ENCODE peak calls at places on chromosomes 12 and 14, in five cellular contexts. Q, P, W, E and A are unnamed samples.

GRCh38 chr12:87782838-87783237 is 246.4 kb downstream of the C12orf50 start:
- DNase-seq in Q (no peak), P (no peak), W (peak; percentile 64), E (peak; percentile 81), A (no peak)

GRCh38 chr14:34213332-34213731 is 248.7 kb downstream of the SPTSSA start:
- DNase-seq in Q (no peak), P (no peak), W (no peak), E (no peak), A (no peak)

GRCh38 chr14:75141062-75141461 is 14.2 kb upstream of the NEK9 start:
- DNase-seq in Q (no peak), P (no peak), W (no peak), E (no peak), A (no peak)

GRCh38 chr14:77099425-77100167 is 1.5 kb downstream of the CIPC start:
- DNase-seq in Q (no peak), P (no peak), W (no peak), E (peak; percentile 70), A (no peak)

GRCh38 chr12:67377021-67377420 is 107.9 kb downstream of the CAND1 start:
- DNase-seq in Q (no peak), P (no peak), W (no peak), E (no peak), A (no peak)

GRCh38 chr12:84355561-84355960 is 557.0 kb downstream of the SLC6A15 start:
- DNase-seq in Q (no peak), P (no peak), W (no peak), E (no peak), A (no peak)

GRCh38 chr12:104641862-104642261 is 185.1 kb downstream of the CHST11 start:
- DNase-seq in Q (no peak), P (no peak), W (no peak), E (peak; percentile 68), A (no peak)

GRCh38 chr14:74400328-74400727 is 25.7 kb downstream of the SYNDIG1L start:
- DNase-seq in Q (peak; percentile 52), P (no peak), W (no peak), E (no peak), A (no peak)

GRCh38 chr12:116693259-116694227 is 44.3 kb downstream of the SPRING1 start:
- DNase-seq in Q (no peak), P (no peak), W (no peak), E (peak; percentile 27), A (no peak)

GRCh38 chr12:14952295-14952995 is 9.0 kb downstream of the ARHGDIB start:
- DNase-seq in Q (peak; percentile 77), P (no peak), W (no peak), E (peak; percentile 48), A (no peak)

GRCh38 chr14:104075530-104076151 is 9.9 kb upstream of the ASPG start:
- DNase-seq in Q (peak; percentile 31), P (no peak), W (no peak), E (no peak), A (no peak)

GRCh38 chr12:62846506-62846905 is 88.4 kb downstream of the PPM1H start:
- DNase-seq in Q (no peak), P (no peak), W (no peak), E (no peak), A (no peak)

GRCh38 chr14:55893695-55894094 is 224.5 kb upstream of the PELI2 start:
- DNase-seq in Q (no peak), P (no peak), W (no peak), E (no peak), A (no peak)

GRCh38 chr14:75363570-75364227 is 64.1 kb upstream of the JDP2 start:
- DNase-seq in Q (no peak), P (no peak), W (no peak), E (no peak), A (no peak)

GRCh38 chr12:88015825-88016224 is 13.4 kb downstream of the C12orf50 start:
- DNase-seq in Q (no peak), P (no peak), W (no peak), E (no peak), A (no peak)

GRCh38 chr14:89519000-89519399 is 102.0 kb upstream of the FOXN3 start:
- DNase-seq in Q (no peak), P (no peak), W (no peak), E (no peak), A (no peak)

GRCh38 chr12:45745861-45746277 is 16.4 kb downstream of the ARID2 start:
- DNase-seq in Q (peak; percentile 29), P (no peak), W (no peak), E (no peak), A (no peak)

GRCh38 chr12:2319747-2320146 is 267.0 kb downstream of the CACNA1C start:
- DNase-seq in Q (no peak), P (no peak), W (no peak), E (no peak), A (no peak)

GRCh38 chr14:29222671-29223268 is 456.2 kb downstream of the FOXG1 start:
- DNase-seq in Q (no peak), P (no peak), W (no peak), E (peak; percentile 14), A (no peak)

GRCh38 chr14:89085154-89086059 is 261.0 kb downstream of the TTC8 start:
- DNase-seq in Q (no peak), P (no peak), W (no peak), E (peak; percentile 33), A (no peak)

DNA sequence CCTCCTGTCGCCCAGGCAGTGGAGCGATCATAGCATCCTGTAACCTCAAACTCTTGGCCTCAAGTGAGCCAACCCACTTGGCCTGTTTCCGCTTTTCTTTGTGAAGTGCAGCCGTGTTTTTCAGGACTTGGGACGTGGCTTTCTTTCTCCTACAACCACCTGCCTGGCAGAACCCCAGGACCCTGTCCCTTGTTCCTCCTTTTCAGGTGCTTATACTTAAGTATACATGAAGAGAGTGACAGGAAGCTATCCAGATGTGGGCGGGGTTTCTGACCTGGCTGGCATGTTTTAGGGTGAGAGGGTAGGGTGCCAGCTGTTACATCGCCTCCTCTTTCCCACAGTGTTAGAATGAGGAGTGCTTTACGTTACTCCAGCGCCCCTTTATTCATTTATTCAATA is 684 bp downstream of the ZNF140 start:
- DNase-seq in Q (peak; percentile 23), P (no peak), W (peak; percentile 51), E (peak; percentile 3), A (no peak)
- H3K9me3 ChIP-seq in Q (peaks cover 66% of the 10 kb centered on the region), P (peaks cover 71% of the 10 kb centered on the region), W (peaks cover 4% of the 10 kb centered on the region), E (peaks cover 3% of the 10 kb centered on the region), A (peaks cover 19% of the 10 kb centered on the region)

GRCh38 chr12:132690112-132690511 is 2.7 kb downstream of the PXMP2 start:
- DNase-seq in Q (no peak), P (no peak), W (no peak), E (no peak), A (no peak)

GRCh38 chr12:132687211-132688164 is at the start of the genes POLE and PXMP2:
- DNase-seq in Q (peak; percentile 98), P (peak; percentile 99), W (peak; percentile 97), E (peak; percentile 97), A (peak; percentile 98)

GRCh38 chr12:132685400-132685799 is 1.7 kb downstream of the POLE start:
- DNase-seq in Q (no peak), P (no peak), W (no peak), E (no peak), A (no peak)

GRCh38 chr12:132686831-132687210 is 321 bp downstream of the POLE start:
- DNase-seq in Q (no peak), P (no peak), W (peak; percentile 59), E (no peak), A (no peak)

DNA sequence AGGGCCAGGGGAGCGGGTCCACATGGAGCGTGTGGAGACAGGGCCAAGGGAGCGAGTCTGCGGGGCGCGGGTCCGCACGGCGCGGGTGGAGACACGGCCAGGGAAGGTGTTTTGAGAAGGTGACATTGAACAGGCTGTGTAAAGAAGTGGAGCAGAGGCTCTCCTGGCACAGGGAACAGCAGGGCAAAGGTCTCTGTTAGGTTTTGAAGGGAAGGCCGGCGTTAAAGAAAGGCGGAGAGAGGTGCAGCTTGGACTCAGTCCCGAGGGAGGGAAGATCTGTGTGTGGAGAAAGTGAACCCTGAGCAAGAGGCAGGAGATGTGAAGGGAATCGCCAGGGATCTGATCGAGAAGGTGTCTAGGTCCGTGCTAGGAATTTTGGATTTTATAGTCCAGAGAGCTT is 1.8 kb downstream of the PXMP2 start:
- DNase-seq in Q (no peak), P (peak; percentile 83), W (no peak), E (peak; percentile 64), A (no peak)
- H3K27ac ChIP-seq in Q (no peak overlapping the region), P (no peak overlapping the region), W (no peak overlapping the region), E (peak overlapping the region; percentile 44), A (no peak overlapping the region)

GRCh38 chr14:36944307-36945010 is 227.9 kb downstream of the SLC25A21 start:
- DNase-seq in Q (no peak), P (no peak), W (no peak), E (no peak), A (no peak)

GRCh38 chr14:36946872-36947271 is 225.5 kb downstream of the SLC25A21 start:
- DNase-seq in Q (no peak), P (no peak), W (no peak), E (no peak), A (no peak)

GRCh38 chr14:36949371-36949770 is 223.0 kb downstream of the SLC25A21 start:
- DNase-seq in Q (no peak), P (no peak), W (no peak), E (no peak), A (no peak)

GRCh38 chr14:36948157-36948859 is 224.1 kb downstream of the SLC25A21 start:
- DNase-seq in Q (no peak), P (no peak), W (no peak), E (no peak), A (no peak)

GRCh38 chr14:36947362-36947761 is 225.0 kb downstream of the SLC25A21 start:
- DNase-seq in Q (no peak), P (no peak), W (no peak), E (no peak), A (no peak)
- H3K4me1 ChIP-seq in Q (no peaks in the 10 kb centered on the region), P (no peaks in the 10 kb centered on the region), W (no peaks in the 10 kb centered on the region), E (no peaks in the 10 kb centered on the region), A (no peaks in the 10 kb centered on the region)

DNA sequence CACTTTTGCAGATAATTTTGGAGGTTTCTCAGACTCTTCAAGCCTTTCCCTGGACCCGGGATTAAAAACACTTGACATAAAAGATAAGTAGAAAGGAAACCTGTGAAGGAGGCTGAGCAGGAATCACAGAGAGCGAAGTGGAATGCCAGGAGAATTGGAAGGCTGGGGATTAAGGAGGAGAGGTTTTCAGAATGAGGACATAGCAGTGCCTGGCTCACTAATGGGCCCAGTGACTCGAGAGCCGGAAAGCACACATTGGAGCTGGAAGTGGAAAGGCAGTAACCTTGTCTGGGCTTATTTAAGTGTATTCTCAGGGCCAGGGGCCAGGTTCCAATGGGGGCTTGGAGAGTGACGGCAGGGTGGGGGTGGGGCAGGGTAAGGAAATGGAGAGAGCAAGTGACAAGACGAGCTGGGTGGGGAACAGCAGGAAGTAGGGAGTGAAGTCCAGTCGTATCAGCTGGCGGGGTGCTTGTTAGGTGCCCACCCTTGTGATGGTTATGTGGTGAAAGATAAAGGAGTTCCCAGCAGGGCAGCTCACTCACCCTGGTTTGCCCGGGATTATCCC is 13.1 kb downstream of the EVL start:
- DNase-seq in Q (no peak), P (no peak), W (no peak), E (no peak), A (no peak)
- H3K9me3 ChIP-seq in Q (no peaks in the 10 kb centered on the region), P (no peaks in the 10 kb centered on the region), W (no peaks in the 10 kb centered on the region), E (no peaks in the 10 kb centered on the region), A (no peaks in the 10 kb centered on the region)